ENCODE peak calls at places on chromosomes 6 and 20, in six cellular contexts. I, Z, V, M, Q and G are unnamed samples.

GRCh38 chr6:29130644-29131043 is 22.8 kb downstream of the OR2J3 start:
- DNase-seq in I (no peak), Z (no peak), V (no peak), M (no peak), Q (no peak), G (no peak)

GRCh38 chr6:692356-692851 is 535 bp downstream of the EXOC2 start:
- DNase-seq in I (peak; percentile 35), Z (peak; percentile 39), V (peak; percentile 39), M (peak; percentile 42), Q (peak; percentile 79), G (peak; percentile 50)

GRCh38 chr6:108591040-108591816 is 30.5 kb downstream of the FOXO3 start:
- DNase-seq in I (no peak), Z (peak; percentile 35), V (no peak), M (no peak), Q (no peak), G (peak; percentile 51)

GRCh38 chr6:146650799-146651481 is 52.2 kb downstream of the ADGB start:
- DNase-seq in I (no peak), Z (no peak), V (peak; percentile 23), M (no peak), Q (peak; percentile 51), G (no peak)

GRCh38 chr6:152094992-152095592 is 287.6 kb downstream of the ESR1 start:
- DNase-seq in I (peak; percentile 31), Z (peak; percentile 98), V (peak; percentile 99), M (peak; percentile 99), Q (peak; percentile 100), G (peak; percentile 100)

GRCh38 chr6:36840471-36841461 is 1.5 kb upstream of the CPNE5 start:
- DNase-seq in I (no peak), Z (no peak), V (no peak), M (no peak), Q (peak; percentile 13), G (peak; percentile 27)

GRCh38 chr6:4017847-4018193 is 61.1 kb downstream of the FAM217A start:
- DNase-seq in I (no peak), Z (peak; percentile 51), V (peak; percentile 51), M (peak; percentile 29), Q (peak; percentile 44), G (peak; percentile 46)

GRCh38 chr6:38262609-38263008 is 377.1 kb downstream of the BTBD9 start:
- DNase-seq in I (no peak), Z (no peak), V (peak; percentile 52), M (peak; percentile 49), Q (peak; percentile 52), G (peak; percentile 80)

GRCh38 chr6:130020106-130020851 is 1.9 kb downstream of the L3MBTL3 start:
- DNase-seq in I (peak; percentile 26), Z (peak; percentile 11), V (no peak), M (no peak), Q (no peak), G (peak; percentile 19)

GRCh38 chr6:34295721-34296120 is 46.9 kb upstream of the SMIM29 start:
- DNase-seq in I (no peak), Z (peak; percentile 26), V (no peak), M (no peak), Q (no peak), G (no peak)

GRCh38 chr20:37693629-37694626 is at the start of gene CTNNBL1:
- DNase-seq in I (peak; percentile 98), Z (peak; percentile 98), V (peak; percentile 96), M (peak; percentile 97), Q (peak; percentile 98), G (peak; percentile 98)

GRCh38 chr6:158242071-158242606 is 70.1 kb upstream of the TULP4 start:
- DNase-seq in I (no peak), Z (no peak), V (no peak), M (no peak), Q (no peak), G (no peak)

GRCh38 chr6:7758456-7758855 is 32.6 kb downstream of the BMP6 start:
- DNase-seq in I (no peak), Z (peak; percentile 89), V (peak; percentile 96), M (peak; percentile 89), Q (peak; percentile 40), G (peak; percentile 91)

GRCh38 chr6:15293674-15294073 is 47.8 kb downstream of the JARID2 start:
- DNase-seq in I (no peak), Z (no peak), V (no peak), M (no peak), Q (no peak), G (no peak)

GRCh38 chr6:48078092-48078491 is 32.9 kb downstream of the PTCHD4 start:
- DNase-seq in I (no peak), Z (no peak), V (peak; percentile 25), M (no peak), Q (peak; percentile 83), G (no peak)

GRCh38 chr20:4684837-4685413 is 36.8 kb upstream of the PRND start:
- DNase-seq in I (no peak), Z (peak; percentile 63), V (peak; percentile 43), M (peak; percentile 34), Q (peak; percentile 90), G (peak; percentile 70)

GRCh38 chr6:163427498-163428254 is 13.2 kb downstream of the QKI start:
- DNase-seq in I (no peak), Z (peak; percentile 91), V (peak; percentile 88), M (no peak), Q (peak; percentile 80), G (peak; percentile 89)

GRCh38 chr20:8473459-8473858 is 341.4 kb downstream of the PLCB1 start:
- DNase-seq in I (no peak), Z (no peak), V (peak; percentile 14), M (no peak), Q (no peak), G (no peak)

GRCh38 chr6:135195522-135195921 is 14.4 kb downstream of the MYB start:
- DNase-seq in I (no peak), Z (no peak), V (no peak), M (no peak), Q (no peak), G (no peak)

GRCh38 chr6:149026530-149026942 is 279.7 kb downstream of the UST start:
- DNase-seq in I (no peak), Z (peak; percentile 89), V (peak; percentile 94), M (peak; percentile 86), Q (peak; percentile 80), G (peak; percentile 96)

GRCh38 chr6:52499681-52500239 is 77.1 kb downstream of the TRAM2 start:
- DNase-seq in I (no peak), Z (no peak), V (no peak), M (no peak), Q (no peak), G (peak; percentile 12)

GRCh38 chr6:3230275-3231212 is 3.1 kb upstream of the TUBB2B start:
- DNase-seq in I (no peak), Z (peak; percentile 25), V (peak; percentile 19), M (peak; percentile 43), Q (no peak), G (peak; percentile 23)

GRCh38 chr6:132968419-132968950 is 154.1 kb downstream of the RPS12 start:
- DNase-seq in I (no peak), Z (no peak), V (no peak), M (no peak), Q (no peak), G (no peak)

GRCh38 chr20:61560361-61560853 is 308.3 kb downstream of the CDH4 start:
- DNase-seq in I (peak; percentile 38), Z (no peak), V (peak; percentile 64), M (no peak), Q (peak; percentile 14), G (peak; percentile 31)

GRCh38 chr6:44029489-44030185 is 97.6 kb downstream of the MRPL14 start:
- DNase-seq in I (peak; percentile 5), Z (no peak), V (peak; percentile 92), M (no peak), Q (no peak), G (peak; percentile 57)

GRCh38 chr6:150008588-150008987 is 16.7 kb downstream of the RAET1L start:
- DNase-seq in I (no peak), Z (no peak), V (no peak), M (no peak), Q (peak; percentile 60), G (no peak)

GRCh38 chr6:155260686-155261085 is 3.1 kb upstream of the CLDN20 start:
- DNase-seq in I (no peak), Z (no peak), V (no peak), M (no peak), Q (no peak), G (no peak)

GRCh38 chr20:41149679-41150131 is 12.4 kb downstream of the PLCG1 start:
- DNase-seq in I (no peak), Z (no peak), V (peak; percentile 77), M (peak; percentile 17), Q (peak; percentile 63), G (peak; percentile 57)

GRCh38 chr6:148836751-148837150 is 89.9 kb downstream of the UST start:
- DNase-seq in I (no peak), Z (no peak), V (no peak), M (no peak), Q (no peak), G (no peak)

DNA sequence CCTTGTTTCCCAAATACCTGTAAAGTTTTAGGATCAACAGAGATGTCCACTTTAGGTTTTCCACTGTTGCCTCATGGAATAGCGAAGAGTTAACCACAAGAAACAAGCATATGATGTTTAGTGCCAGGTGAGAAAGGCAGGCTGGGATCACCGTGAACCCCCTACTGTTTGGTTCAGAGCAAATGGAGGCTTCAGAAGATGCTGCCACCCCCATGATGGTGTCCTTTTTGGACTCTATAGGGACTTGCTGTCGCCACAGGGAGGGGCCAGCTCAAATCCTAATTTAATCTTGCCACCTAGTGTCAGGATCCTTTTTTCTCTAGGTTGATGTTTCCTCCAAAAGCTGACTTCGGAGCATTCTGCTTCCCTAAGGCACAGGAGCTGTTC is 1.9 kb upstream of the DLL1 start:
- DNase-seq in I (no peak), Z (no peak), V (no peak), M (no peak), Q (peak; percentile 52), G (no peak)
- TF ChIP-seq CTCF in I (no peak), Z (no peak), V (no peak), M (no peak), Q (peak; percentile 46), G (peak; percentile 2)

DNA sequence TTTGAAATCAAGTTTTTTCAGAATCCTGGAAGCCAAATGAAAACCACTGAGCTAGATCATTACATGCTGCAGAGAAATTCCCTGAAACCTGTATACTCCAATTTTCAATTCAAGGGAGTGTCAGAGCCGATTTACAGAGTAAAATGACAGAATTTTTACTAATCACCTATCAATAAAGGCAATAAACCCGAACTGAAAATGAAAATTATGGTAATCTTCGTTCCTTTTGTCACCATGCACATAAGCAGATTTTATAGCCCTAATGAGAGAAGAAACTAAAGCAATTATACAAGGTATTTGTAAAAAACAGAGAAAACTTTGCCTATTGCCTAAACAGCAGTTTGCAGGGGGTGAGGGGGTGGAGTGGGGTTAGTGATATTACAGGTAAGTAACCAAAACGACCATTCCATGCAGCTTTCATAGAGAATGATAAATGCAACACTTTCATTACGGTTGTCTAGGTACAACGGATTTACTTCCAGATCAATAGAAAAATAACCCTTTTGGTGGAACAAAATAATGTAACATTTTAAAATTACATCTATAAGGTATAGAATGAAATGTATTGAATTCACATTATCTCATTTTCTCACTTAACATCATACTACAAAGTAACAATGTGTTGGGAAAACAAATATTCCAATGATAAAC is 115.2 kb upstream of the BEND6 start:
- DNase-seq in I (no peak), Z (no peak), V (no peak), M (no peak), Q (no peak), G (no peak)
- H3K4me3 ChIP-seq in I (no peak overlapping the region), Z (no peak overlapping the region), V (no peak overlapping the region), M (no peak overlapping the region), Q (no peak overlapping the region), G (no peak overlapping the region)

GRCh38 chr6:138308728-138309110 is 69.0 kb upstream of the SMIM28 start:
- DNase-seq in I (no peak), Z (no peak), V (no peak), M (no peak), Q (no peak), G (no peak)
- TF ChIP-seq CTCF in I (no peak), Z (no peak), V (no peak), M (no peak), Q (no peak), G (no peak)

GRCh38 chr20:23084282-23084844 is 1.8 kb downstream of the CD93 start:
- DNase-seq in I (no peak), Z (no peak), V (no peak), M (no peak), Q (no peak), G (no peak)
- H3K4me3 ChIP-seq in I (no peak overlapping the region), Z (no peak overlapping the region), V (no peak overlapping the region), M (no peak overlapping the region), Q (no peak overlapping the region), G (no peak overlapping the region)